ENCODE peak calls at places on chromosomes 7 and 10, in ten cellular contexts. M, F, K, T, G, N, I, D, R and X are unnamed samples.

GRCh38 chr10:9012312-9012711 is 957.8 kb downstream of the GATA3 start:
- DNase-seq in M (peak; percentile 7), F (no peak), K (no peak), T (no peak), G (no peak), N (no peak), I (peak; percentile 54), D (no peak), R (no peak), X (no peak)

GRCh38 chr10:80537705-80538480 is at the start of gene SH2D4B:
- DNase-seq in M (no peak), F (no peak), K (no peak), T (no peak), G (peak; percentile 27), N (no peak), I (no peak), D (peak; percentile 43), R (no peak), X (no peak)

GRCh38 chr7:98514211-98515150 is 102.6 kb upstream of the NPTX2 start:
- DNase-seq in M (no peak), F (no peak), K (no peak), T (no peak), G (no peak), N (no peak), I (no peak), D (no peak), R (no peak), X (no peak)

GRCh38 chr7:145151651-145152050 is 315.8 kb upstream of the TPK1 start:
- DNase-seq in M (no peak), F (no peak), K (no peak), T (no peak), G (no peak), N (no peak), I (no peak), D (no peak), R (no peak), X (no peak)

GRCh38 chr7:10117815-10118214 is 855.9 kb upstream of the PHF14 start:
- DNase-seq in M (no peak), F (no peak), K (no peak), T (no peak), G (no peak), N (no peak), I (no peak), D (no peak), R (no peak), X (no peak)

GRCh38 chr7:141585592-141586510 is 34.6 kb downstream of the AGK start:
- DNase-seq in M (peak; percentile 79), F (no peak), K (no peak), T (no peak), G (no peak), N (peak; percentile 74), I (peak; percentile 98), D (no peak), R (no peak), X (no peak)

GRCh38 chr10:95431900-95432342 is 129.2 kb downstream of the SORBS1 start:
- DNase-seq in M (no peak), F (no peak), K (no peak), T (peak; percentile 49), G (no peak), N (no peak), I (peak; percentile 10), D (no peak), R (no peak), X (no peak)

GRCh38 chr7:100396421-100396982 is 23.2 kb downstream of the PILRA start:
- DNase-seq in M (no peak), F (no peak), K (no peak), T (no peak), G (no peak), N (no peak), I (peak; percentile 8), D (no peak), R (no peak), X (no peak)

GRCh38 chr7:41152179-41152678 is 550.7 kb downstream of the INHBA start:
- DNase-seq in M (no peak), F (no peak), K (no peak), T (no peak), G (no peak), N (no peak), I (no peak), D (no peak), R (no peak), X (no peak)

GRCh38 chr7:144827581-144828139 is 8.2 kb downstream of the TPK1 start:
- DNase-seq in M (no peak), F (peak; percentile 45), K (no peak), T (no peak), G (peak; percentile 7), N (no peak), I (peak; percentile 96), D (no peak), R (no peak), X (no peak)

GRCh38 chr7:86989407-86989806 is 70.0 kb downstream of the ELAPOR2 start:
- DNase-seq in M (no peak), F (no peak), K (no peak), T (no peak), G (no peak), N (no peak), I (no peak), D (no peak), R (no peak), X (no peak)

GRCh38 chr7:8176370-8177081 is 85.4 kb downstream of the ICA1 start:
- DNase-seq in M (no peak), F (no peak), K (no peak), T (no peak), G (no peak), N (no peak), I (no peak), D (no peak), R (no peak), X (no peak)

GRCh38 chr7:139588632-139589031 is 65.1 kb downstream of the CLEC2L start:
- DNase-seq in M (peak; percentile 41), F (peak; percentile 18), K (no peak), T (peak; percentile 68), G (peak; percentile 21), N (no peak), I (peak; percentile 92), D (peak; percentile 53), R (peak; percentile 64), X (no peak)

GRCh38 chr7:155807805-155808550 is 4.3 kb downstream of the SHH start:
- DNase-seq in M (no peak), F (peak; percentile 84), K (no peak), T (no peak), G (no peak), N (no peak), I (no peak), D (no peak), R (no peak), X (no peak)

GRCh38 chr7:102415685-102416225 is 17.6 kb upstream of the ORAI2 start:
- DNase-seq in M (no peak), F (no peak), K (no peak), T (no peak), G (no peak), N (no peak), I (no peak), D (no peak), R (no peak), X (peak; percentile 52)

GRCh38 chr10:129728246-129728820 is 235.7 kb downstream of the EBF3 start:
- DNase-seq in M (no peak), F (no peak), K (no peak), T (no peak), G (no peak), N (no peak), I (no peak), D (peak; percentile 24), R (no peak), X (no peak)

GRCh38 chr10:52232561-52233350 is 81.3 kb upstream of the DKK1 start:
- DNase-seq in M (no peak), F (no peak), K (no peak), T (no peak), G (no peak), N (no peak), I (peak; percentile 52), D (no peak), R (no peak), X (no peak)

GRCh38 chr10:5976689-5977470 is 463 bp downstream of the IL15RA start:
- DNase-seq in M (peak; percentile 28), F (peak; percentile 34), K (peak; percentile 58), T (peak; percentile 66), G (peak; percentile 58), N (no peak), I (peak; percentile 55), D (no peak), R (peak; percentile 58), X (no peak)

DNA sequence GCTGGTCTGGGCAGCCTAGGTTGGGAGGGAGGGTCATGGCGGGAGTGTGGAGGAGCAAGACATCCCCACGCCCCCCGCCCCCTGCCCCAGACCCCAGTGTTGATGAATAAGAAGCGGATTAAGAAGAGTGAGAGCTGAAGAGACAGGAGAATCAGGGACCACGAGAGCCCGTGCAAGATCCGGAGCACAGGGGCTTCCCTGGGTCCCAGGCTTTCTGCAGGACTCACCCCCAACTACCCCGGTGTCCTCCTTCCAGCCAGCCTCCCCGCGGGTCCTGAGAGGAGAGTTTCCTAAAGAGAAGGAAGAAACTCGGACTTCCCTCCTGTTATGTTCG is 20.1 kb downstream of the GHRHR start:
- DNase-seq in M (no peak), F (no peak), K (no peak), T (no peak), G (no peak), N (no peak), I (no peak), D (no peak), R (no peak), X (no peak)
- H3K4me3 ChIP-seq in M (no peak overlapping the region), F (no peak overlapping the region), K (peak overlapping the region; percentile 15), T (no peak overlapping the region), G (peak overlapping the region; percentile 31), N (no peak overlapping the region), I (no peak overlapping the region), D (no peak overlapping the region), R (no peak overlapping the region), X (no peak overlapping the region)

GRCh38 chr7:121373177-121373576 is 22.9 kb downstream of the FAM3C start:
- DNase-seq in M (no peak), F (no peak), K (no peak), T (no peak), G (no peak), N (no peak), I (no peak), D (no peak), R (no peak), X (no peak)
- TF ChIP-seq CTCF in M (no peak), F (no peak), K (no peak), T (no peak), G (no peak), N (no peak), I (no peak), D (no peak), R (no peak), X (no peak)

GRCh38 chr10:133309720-133310398 is 1.1 kb downstream of the ZNF511 start:
- DNase-seq in M (no peak), F (no peak), K (peak; percentile 33), T (peak; percentile 51), G (no peak), N (no peak), I (no peak), D (no peak), R (peak; percentile 72), X (peak; percentile 54)
- H3K4me3 ChIP-seq in M (no peak overlapping the region), F (no peak overlapping the region), K (no peak overlapping the region), T (no peak overlapping the region), G (no peak overlapping the region), N (no peak overlapping the region), I (no peak overlapping the region), D (no peak overlapping the region), R (no peak overlapping the region), X (peak overlapping the region; percentile 81)

GRCh38 chr7:26399309-26399610 is 107.6 kb downstream of the SNX10 start:
- DNase-seq in M (peak; percentile 14), F (peak; percentile 39), K (peak; percentile 20), T (peak; percentile 29), G (peak; percentile 59), N (no peak), I (no peak), D (peak; percentile 73), R (peak; percentile 33), X (no peak)
- TF ChIP-seq CTCF in M (peak; percentile 9), F (peak; percentile 24), K (peak; percentile 19), T (no peak), G (peak; percentile 24), N (no peak), I (peak; percentile 16), D (peak; percentile 39), R (no peak), X (peak; percentile 28)